ENCODE peak calls at places on chromosomes 6 and 20, in seven cellular contexts. Q is GM13977, W is fibroblast of the aortic adventitia, O is osteocyte, J is neural progenitor cell, K is omental fat pad, S is fibroblast of lung. H is an unnamed sample.

GRCh38 chr6:12289655-12290489 is at the start of gene EDN1:
- DNase-seq in W (peak), S (peak), O (peak), K (peak), J (peak), Q (peak), H (peak)

GRCh38 chr6:25717856-25718740 is 36.4 kb upstream of the SLC17A4 start:
- DNase-seq in K (no peak), Q (peak), J (peak), W (peak), S (peak), O (no peak), H (no peak)

GRCh38 chr6:135114355-135115145 is 59.9 kb upstream of the HBS1L start:
- DNase-seq in S (no peak), J (no peak), W (no peak), K (no peak), O (no peak), Q (peak), H (no peak)

GRCh38 chr6:141483561-141484061 is 649.1 kb upstream of the GJE1 start:
- DNase-seq in O (no peak), Q (peak), S (peak), K (no peak), W (peak), J (no peak), H (no peak)

GRCh38 chr20:24018796-24019195 is 30.2 kb upstream of the GGTLC1 start:
- DNase-seq in K (no peak), Q (no peak), S (no peak), W (no peak), J (peak), O (no peak), H (no peak)

GRCh38 chr20:49641683-49642649 is 71.7 kb downstream of the B4GALT5 start:
- DNase-seq in J (peak), O (no peak), W (no peak), S (peak), K (no peak), Q (no peak), H (no peak)

GRCh38 chr20:62571667-62572344 is 70.5 kb upstream of the SLCO4A1 start:
- DNase-seq in O (no peak), J (no peak), S (no peak), W (no peak), K (no peak), Q (no peak), H (no peak)

GRCh38 chr6:109595998-109596397 is 95.0 kb downstream of the AK9 start:
- DNase-seq in Q (peak), J (peak), K (no peak), O (no peak), S (peak), W (peak), H (no peak)

GRCh38 chr6:83852528-83853177 is 507 bp upstream of the RIPPLY2 start:
- DNase-seq in Q (peak), S (no peak), J (no peak), W (no peak), K (no peak), O (no peak), H (no peak)

GRCh38 chr6:118263929-118264486 is 284.1 kb upstream of the PLN start:
- DNase-seq in S (peak), O (no peak), K (no peak), W (peak), Q (peak), J (peak), H (no peak)

GRCh38 chr20:2314759-2315439 is 19.1 kb downstream of the TGM3 start:
- DNase-seq in Q (no peak), J (no peak), O (no peak), W (peak), S (peak), K (no peak), H (peak)

GRCh38 chr6:5843078-5843477 is 163.6 kb downstream of the NRN1 start:
- DNase-seq in S (no peak), K (no peak), W (no peak), O (no peak), Q (no peak), J (no peak), H (no peak)

GRCh38 chr20:52410182-52410647 is 218.6 kb upstream of the ZFP64 start:
- DNase-seq in S (peak), K (no peak), O (no peak), J (no peak), Q (no peak), W (peak), H (no peak)

GRCh38 chr20:21640556-21640955 is 64.9 kb upstream of the PAX1 start:
- DNase-seq in W (no peak), Q (peak), O (no peak), J (peak), S (no peak), K (no peak), H (no peak)

GRCh38 chr6:55886185-55886836 is 10.9 kb upstream of the BMP5 start:
- DNase-seq in Q (no peak), O (no peak), J (peak), S (peak), W (peak), K (no peak), H (no peak)

GRCh38 chr6:133184798-133185380 is 56.3 kb upstream of the EYA4 start:
- DNase-seq in J (peak), O (no peak), K (no peak), S (peak), Q (no peak), W (peak), H (no peak)

GRCh38 chr6:31495580-31495979 is 2.4 kb upstream of the MICB start:
- DNase-seq in K (no peak), W (peak), S (peak), Q (no peak), O (no peak), J (no peak), H (no peak)

GRCh38 chr6:69933239-69933638 is 66.9 kb downstream of the COL19A1 start:
- DNase-seq in Q (no peak), W (no peak), K (no peak), J (no peak), O (no peak), S (peak), H (no peak)

DNA sequence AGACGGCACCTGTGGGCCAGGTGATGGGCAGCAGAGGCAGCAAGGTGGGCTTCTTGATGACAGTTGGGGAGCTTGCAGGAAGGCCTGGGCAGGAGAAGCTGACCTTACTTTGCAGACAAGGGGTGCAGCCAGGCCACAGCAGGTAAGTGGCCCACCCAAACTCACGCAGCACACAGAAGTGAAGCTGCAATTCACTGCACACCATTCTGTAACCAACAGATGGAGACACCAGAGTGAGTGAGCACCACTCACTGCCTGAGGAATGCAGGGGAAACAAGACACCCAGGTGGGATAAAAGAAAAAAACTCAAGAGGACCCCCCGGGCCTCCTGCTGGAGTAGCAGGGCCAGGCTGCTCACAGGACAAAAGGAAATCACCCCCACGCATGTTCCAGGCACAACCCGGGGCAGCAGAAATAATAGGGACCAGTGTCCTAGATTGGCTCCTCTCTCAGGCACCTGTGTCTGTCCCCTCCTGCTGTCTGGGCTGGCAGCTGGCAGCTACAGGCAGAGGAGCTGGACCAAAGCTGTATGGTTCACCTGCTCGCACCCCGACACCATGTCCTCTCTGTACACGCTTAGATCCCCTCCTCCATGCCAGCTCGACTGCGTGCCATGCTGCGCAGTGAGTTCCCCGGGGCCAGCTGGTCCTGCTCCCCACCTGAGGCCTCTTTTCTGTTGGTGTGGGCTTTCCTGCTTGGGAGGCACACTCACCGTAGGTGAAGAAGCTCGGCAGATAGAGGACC is 4.9 kb downstream of the MTCH1 start:
- DNase-seq in J (peak), Q (no peak), O (no peak), S (no peak), K (no peak), W (no peak), H (no peak)
- TF ChIP-seq CTCF in J (peak), Q (peak), O (no peak), S (no peak), K (no peak), W (peak), H (no peak)

DNA sequence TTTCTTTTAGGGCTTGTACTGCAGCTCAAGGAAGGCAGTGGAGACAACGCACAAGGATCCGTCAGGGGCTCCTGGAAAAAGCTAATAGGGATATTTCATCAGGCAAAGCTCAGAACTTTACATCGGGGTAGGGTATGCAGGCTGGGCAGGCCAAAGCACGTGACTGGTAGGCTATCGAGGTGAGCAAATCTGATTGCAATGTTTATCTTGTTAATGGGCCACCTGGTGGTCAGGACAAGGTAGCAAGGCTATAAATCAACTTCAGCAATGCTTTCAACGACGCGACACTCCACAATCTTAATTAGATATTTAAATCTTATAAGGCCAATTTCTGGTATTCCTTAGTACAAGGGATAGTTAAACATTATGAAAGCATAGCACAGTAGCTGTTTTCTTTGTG is 1302.8 kb upstream of the EYS start:
- DNase-seq in S (no peak), Q (no peak), W (no peak), O (peak), K (no peak), J (peak), H (no peak)
- TF ChIP-seq CTCF in S (no peak), Q (peak), W (peak), O (no peak), K (no peak), J (peak), H (no peak)

GRCh38 chr6:14450133-14451040 is 332.8 kb downstream of the CD83 start:
- DNase-seq in O (no peak), S (peak), W (no peak), K (no peak), J (peak), Q (no peak), H (no peak)
- TF ChIP-seq CTCF in O (no peak), S (no peak), W (no peak), K (no peak), J (no peak), Q (no peak), H (no peak)

GRCh38 chr20:44696315-44696714 is 18.9 kb upstream of the CCN5 start:
- DNase-seq in K (no peak), O (no peak), S (no peak), Q (no peak), J (no peak), W (no peak), H (no peak)
- TF ChIP-seq CTCF in K (no peak), O (no peak), S (no peak), Q (peak), J (no peak), W (peak), H (no peak)

GRCh38 chr20:10448270-10449156 is 13.4 kb downstream of the SLX4IP start:
- DNase-seq in K (no peak), J (peak), S (peak), O (no peak), Q (no peak), W (peak), H (no peak)

GRCh38 chr20:10443936-10444335 is 8.8 kb downstream of the SLX4IP start:
- DNase-seq in Q (no peak), K (no peak), W (no peak), O (no peak), S (no peak), J (no peak), H (no peak)

GRCh38 chr20:10449270-10449669 is 14.2 kb downstream of the SLX4IP start:
- DNase-seq in W (no peak), K (no peak), S (no peak), O (no peak), J (no peak), Q (no peak), H (no peak)

GRCh38 chr20:10445758-10446157 is 10.7 kb downstream of the SLX4IP start:
- DNase-seq in W (no peak), S (no peak), Q (no peak), O (no peak), J (no peak), K (no peak), H (no peak)

DNA sequence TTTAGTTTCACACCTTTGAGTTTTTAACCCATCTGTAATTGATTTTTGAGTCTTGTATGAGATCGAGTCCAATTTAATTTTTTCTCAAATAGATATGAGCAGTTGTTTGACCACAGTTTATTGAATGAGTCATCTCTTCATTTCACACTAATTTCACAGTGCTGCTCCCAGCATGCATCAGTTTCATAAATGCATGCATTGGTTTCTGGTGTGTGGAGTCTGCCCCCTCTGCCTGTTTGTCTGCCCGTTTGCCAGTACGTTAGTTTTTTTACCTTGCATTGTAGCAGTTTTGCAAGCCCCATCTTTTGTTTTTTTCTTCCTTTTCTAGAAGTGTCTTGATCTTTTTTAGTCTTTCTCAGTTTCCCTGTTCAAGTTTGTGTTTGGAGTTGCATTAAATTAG is 11.9 kb downstream of the SLX4IP start:
- DNase-seq in K (no peak), Q (peak), W (peak), S (peak), O (no peak), J (no peak), H (no peak)
- TF ChIP-seq CTCF in K (no peak), Q (peak), W (no peak), S (no peak), O (peak), J (no peak), H (no peak)

GRCh38 chr20:57387463-57387862 is 3.7 kb upstream of the RBM38 start:
- DNase-seq in Q (no peak), J (no peak), O (no peak), K (no peak), W (no peak), S (no peak), H (no peak)

GRCh38 chr20:57389695-57390603 is 1.2 kb upstream of the RBM38 start:
- DNase-seq in Q (peak), W (no peak), J (peak), K (no peak), O (no peak), S (no peak), H (no peak)

GRCh38 chr20:57390604-57391438 is at the start of gene RBM38:
- DNase-seq in O (no peak), K (no peak), J (peak), Q (peak), S (peak), W (peak), H (no peak)

GRCh38 chr20:57387945-57388351 is 3.2 kb upstream of the RBM38 start:
- DNase-seq in O (no peak), J (no peak), K (no peak), W (no peak), Q (no peak), S (no peak), H (no peak)

DNA sequence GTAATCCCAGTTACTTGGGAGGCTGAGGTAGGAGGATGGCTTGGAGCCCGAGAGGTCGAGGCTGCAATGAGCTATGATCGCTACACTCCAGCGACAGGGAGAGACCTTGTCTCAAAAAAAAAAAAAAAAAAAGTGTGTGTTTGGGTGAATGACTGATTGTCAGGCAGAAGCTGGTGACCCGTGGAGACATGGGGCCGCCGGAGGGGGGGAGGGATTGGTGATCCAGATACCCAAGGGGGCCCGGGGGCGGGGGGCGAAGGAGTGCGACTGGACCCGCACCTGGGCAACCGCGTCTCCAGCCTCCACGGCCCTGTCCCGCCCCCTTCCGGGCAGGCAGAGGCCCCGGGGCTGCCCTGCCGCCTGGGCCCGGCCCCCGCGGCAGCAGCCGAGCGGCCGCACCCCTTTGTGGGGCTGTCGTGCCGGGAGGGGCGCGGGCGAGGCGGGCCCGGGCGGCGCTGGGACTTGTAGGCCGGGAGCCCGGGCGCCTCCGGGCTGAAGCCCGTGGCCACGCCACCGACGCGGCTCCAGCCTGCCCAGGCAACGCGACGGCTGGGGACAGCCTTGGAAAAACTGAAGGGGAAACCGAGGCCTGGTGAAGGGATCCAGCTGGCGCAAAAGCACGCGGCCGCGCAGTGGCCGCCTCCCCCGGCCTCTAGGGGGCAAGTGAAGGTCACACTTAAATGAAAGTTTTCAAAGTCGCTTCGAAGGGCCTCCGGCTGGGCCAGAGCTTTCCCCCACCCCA is 2.1 kb upstream of the RBM38 start:
- DNase-seq in Q (peak), O (no peak), S (peak), J (peak), K (no peak), W (peak), H (peak)
- TF ChIP-seq CTCF in Q (peak), O (no peak), S (peak), J (peak), K (no peak), W (peak), H (no peak)

GRCh38 chr20:16158976-16159286 is 414.3 kb downstream of the KIF16B start:
- DNase-seq in Q (no peak), J (no peak), S (no peak), W (no peak), O (no peak), K (no peak), H (no peak)
- TF ChIP-seq CTCF in Q (no peak), J (no peak), S (no peak), W (no peak), O (no peak), K (no peak), H (no peak)

GRCh38 chr6:100226811-100227210 is 232.8 kb upstream of the MCHR2 start:
- DNase-seq in Q (no peak), K (no peak), J (no peak), O (no peak), W (no peak), S (no peak), H (no peak)

GRCh38 chr6:100230115-100230975 is 234.4 kb downstream of the SIM1 start:
- DNase-seq in Q (no peak), J (no peak), O (no peak), S (no peak), K (no peak), W (no peak), H (no peak)

GRCh38 chr6:100230976-100231316 is 233.8 kb downstream of the SIM1 start:
- DNase-seq in J (no peak), O (no peak), Q (no peak), K (no peak), S (no peak), W (peak), H (no peak)

GRCh38 chr6:100229512-100229911 is 235.2 kb downstream of the SIM1 start:
- DNase-seq in K (no peak), Q (no peak), S (no peak), W (no peak), J (no peak), O (no peak), H (no peak)

DNA sequence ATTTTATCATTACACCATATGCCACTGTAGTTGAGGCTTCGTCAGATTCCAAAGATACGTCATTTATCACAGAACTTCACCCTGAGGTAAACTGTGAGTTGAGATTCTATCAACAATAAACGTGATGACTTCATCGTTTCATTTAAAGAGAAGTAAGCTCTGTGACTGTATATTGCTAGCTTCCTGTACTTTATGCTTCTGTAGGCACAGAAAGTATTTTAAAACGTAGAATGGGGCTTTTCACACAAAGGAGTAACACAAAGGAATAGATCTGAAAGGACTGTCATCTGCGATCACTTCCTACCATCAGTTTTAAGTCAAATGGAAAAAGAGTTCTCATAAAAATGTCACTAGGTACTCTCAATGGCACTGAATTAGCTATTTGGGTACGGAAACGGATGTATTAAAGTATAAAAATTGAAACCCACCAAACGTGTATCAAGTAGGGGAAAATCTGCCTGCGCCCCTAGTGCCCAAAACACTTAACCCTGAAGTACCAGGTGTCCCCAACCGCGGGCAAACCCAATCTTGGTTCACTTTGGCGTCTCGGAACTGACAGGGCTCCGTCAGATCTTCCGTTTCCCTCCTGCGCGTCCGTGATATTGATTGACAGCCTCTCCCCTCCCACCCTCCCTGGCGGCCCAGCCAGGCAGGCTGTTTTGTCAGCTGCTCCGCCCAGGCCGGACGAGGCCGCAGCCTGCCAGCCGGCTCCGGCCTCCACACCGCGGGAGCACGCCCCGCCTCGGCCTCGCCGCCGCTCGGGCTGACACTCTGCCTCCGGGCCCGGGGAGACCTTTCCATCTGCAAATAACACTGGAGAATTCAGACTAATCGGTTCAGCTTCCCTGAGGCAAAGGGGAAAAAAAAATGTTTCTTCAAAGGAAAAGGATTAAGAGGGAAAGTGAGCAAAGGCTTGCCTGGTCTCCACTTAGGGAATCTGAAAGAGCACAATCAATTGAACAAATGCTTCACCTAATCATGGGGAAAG is 234.7 kb upstream of the MCHR2 start:
- DNase-seq in S (peak), W (peak), J (peak), Q (peak), O (peak), K (no peak), H (peak)
- TF ChIP-seq CTCF in S (peak), W (peak), J (peak), Q (no peak), O (peak), K (no peak), H (no peak)

H was measured in lower leg skin.